ENCODE peak calls at places on chromosomes 5 and 9, in four cellular contexts. X, V, B and S are unnamed samples.

GRCh38 chr5:87115839-87116364 is 151.8 kb upstream of the RASA1 start:
- DNase-seq in X (no peak), V (no peak), B (no peak), S (no peak)

GRCh38 chr9:133711428-133712220 is 26.5 kb downstream of the SARDH start:
- DNase-seq in X (peak), V (no peak), B (no peak), S (peak)

GRCh38 chr9:81671880-81672280 is 17.5 kb downstream of the TLE1 start:
- DNase-seq in X (peak), V (no peak), B (no peak), S (no peak)

GRCh38 chr9:88498880-88499279 is 36.1 kb upstream of the NXNL2 start:
- DNase-seq in X (no peak), V (no peak), B (no peak), S (no peak)

GRCh38 chr9:136614372-136614922 is 48.3 kb upstream of the EGFL7 start:
- DNase-seq in X (no peak), V (peak), B (no peak), S (no peak)

GRCh38 chr9:14155237-14155636 is 158.7 kb downstream of the NFIB start:
- DNase-seq in X (no peak), V (no peak), B (no peak), S (no peak)

GRCh38 chr5:37886207-37886905 is 46.5 kb upstream of the GDNF start:
- DNase-seq in X (no peak), V (no peak), B (no peak), S (no peak)

GRCh38 chr9:138022121-138022741 is 144.6 kb downstream of the CACNA1B start:
- DNase-seq in X (peak), V (no peak), B (peak), S (peak)

GRCh38 chr5:67015577-67016290 is 180.9 kb downstream of the CD180 start:
- DNase-seq in X (no peak), V (no peak), B (no peak), S (no peak)

GRCh38 chr5:31049933-31050704 is 143.4 kb upstream of the CDH6 start:
- DNase-seq in X (no peak), V (no peak), B (no peak), S (no peak)

GRCh38 chr5:16550316-16550952 is 66.4 kb downstream of the RETREG1 start:
- DNase-seq in X (peak), V (no peak), B (peak), S (peak)

GRCh38 chr9:37324691-37325490 is 97.6 kb upstream of the GRHPR start:
- DNase-seq in X (no peak), V (no peak), B (no peak), S (no peak)

GRCh38 chr5:96885518-96886338 is 9.4 kb downstream of the ERAP2 start:
- DNase-seq in X (no peak), V (no peak), B (no peak), S (no peak)

GRCh38 chr5:173890195-173890951 is 2.2 kb downstream of the CPEB4 start:
- DNase-seq in X (peak), V (no peak), B (no peak), S (peak)

GRCh38 chr5:94776167-94776566 is 157.7 kb downstream of the SLF1 start:
- DNase-seq in X (no peak), V (no peak), B (no peak), S (no peak)

GRCh38 chr5:80921026-80921425 is 39.1 kb upstream of the RASGRF2 start:
- DNase-seq in X (no peak), V (no peak), B (no peak), S (peak)

GRCh38 chr9:88979791-88980190 is 11.5 kb upstream of the S1PR3 start:
- DNase-seq in X (no peak), V (no peak), B (no peak), S (no peak)

GRCh38 chr5:82793808-82794419 is 283.3 kb downstream of the TMEM167A start:
- DNase-seq in X (no peak), V (no peak), B (peak), S (peak)

GRCh38 chr9:73133921-73134407 is 17.7 kb upstream of the ANXA1 start:
- DNase-seq in X (no peak), V (no peak), B (no peak), S (peak)

GRCh38 chr5:34015120-34015807 is 7.4 kb upstream of the AMACR start:
- DNase-seq in X (no peak), V (no peak), B (no peak), S (no peak)

GRCh38 chr9:100087218-100087617 is 11.6 kb downstream of the ERP44 start:
- DNase-seq in X (no peak), V (no peak), B (no peak), S (no peak)

GRCh38 chr5:116037236-116037822 is 5.1 kb downstream of the ARL14EPL start:
- DNase-seq in X (no peak), V (no peak), B (peak), S (no peak)

GRCh38 chr5:142981475-142981874 is 211.3 kb downstream of the ARHGAP26 start:
- DNase-seq in X (no peak), V (no peak), B (no peak), S (no peak)

GRCh38 chr5:142984525-142984924 is 214.3 kb downstream of the ARHGAP26 start:
- DNase-seq in X (no peak), V (no peak), B (no peak), S (no peak)

GRCh38 chr5:142984016-142984415 is 213.8 kb downstream of the ARHGAP26 start:
- DNase-seq in X (no peak), V (no peak), B (no peak), S (no peak)

GRCh38 chr5:142982821-142983200 is 212.6 kb downstream of the ARHGAP26 start:
- DNase-seq in X (no peak), V (no peak), B (no peak), S (peak)

DNA sequence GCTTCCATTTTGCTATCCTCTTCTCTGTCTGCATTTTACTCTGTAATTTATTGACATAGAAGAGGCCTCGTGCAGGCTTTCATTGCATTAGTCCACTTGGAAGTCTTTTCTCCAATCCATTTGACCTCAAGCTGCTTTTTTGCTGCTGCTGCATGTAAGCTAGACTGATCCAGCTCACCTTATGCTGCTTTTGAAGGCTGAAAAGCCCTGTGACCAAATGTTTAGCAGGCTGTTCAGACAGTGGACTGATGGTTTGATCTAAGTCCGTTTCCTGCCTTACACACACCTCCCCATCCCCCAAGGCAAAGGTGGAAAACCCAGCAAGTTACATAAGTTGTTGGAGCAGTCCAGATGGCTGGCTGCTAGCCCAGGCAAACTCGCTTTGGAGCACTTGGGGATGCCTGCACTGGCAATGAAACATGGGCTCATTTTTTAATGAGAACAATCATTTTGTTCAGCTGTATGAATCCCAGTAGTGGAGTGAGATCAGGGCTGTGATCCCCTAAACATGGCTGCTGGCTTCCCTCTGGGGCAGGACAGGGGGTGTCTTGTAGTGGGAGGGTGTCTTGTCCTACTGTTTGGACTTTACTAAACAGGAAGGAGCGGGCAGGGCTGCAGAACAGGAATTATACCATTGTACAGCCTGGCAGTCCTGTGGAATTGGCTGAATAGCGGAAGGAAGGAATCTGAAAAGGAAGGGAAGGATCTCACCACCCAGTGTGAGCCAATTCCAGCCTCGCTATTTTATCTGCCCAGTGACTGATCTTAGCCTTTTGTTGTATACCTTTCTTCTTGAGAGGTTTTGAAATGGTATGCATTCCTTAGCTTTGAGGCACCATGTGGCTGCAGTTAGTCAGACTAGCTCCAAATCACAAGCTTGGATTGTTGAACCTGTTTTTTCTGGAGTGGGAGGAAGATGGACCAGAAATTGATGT is 212.0 kb downstream of the ARHGAP26 start:
- DNase-seq in X (peak), V (no peak), B (no peak), S (peak)
- TF ChIP-seq CTCF in X (no peak), V (no peak), B (no peak), S (no peak)

DNA sequence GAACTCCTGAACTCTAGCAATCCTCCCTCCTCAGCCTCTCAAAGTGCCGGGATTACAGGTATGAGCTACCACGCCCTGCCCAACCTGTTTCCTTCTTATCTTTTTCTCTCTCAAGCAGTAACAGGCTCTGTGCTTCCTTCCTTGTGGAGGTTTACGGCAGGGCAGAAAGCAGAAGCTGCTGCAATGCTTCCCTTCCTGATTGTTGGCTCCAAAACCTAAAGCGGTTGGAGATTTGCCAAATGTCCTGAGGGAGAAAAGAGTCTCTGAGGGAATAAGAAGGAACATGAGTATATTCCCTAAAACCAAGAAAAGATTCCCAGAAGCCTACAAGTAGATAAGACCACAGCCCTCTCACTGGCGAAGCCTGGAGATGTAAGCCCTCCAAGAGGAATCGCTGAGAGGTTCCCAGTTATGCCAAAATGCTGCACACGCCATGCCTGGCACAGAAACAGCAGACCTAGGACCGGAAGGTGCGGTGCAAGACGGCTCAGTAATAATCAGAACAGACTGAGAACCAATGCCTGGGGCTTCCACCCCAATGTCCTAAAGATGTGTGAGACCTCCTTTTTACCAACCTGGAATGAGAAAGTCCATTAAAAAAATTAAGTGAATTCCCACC is 73.2 kb downstream of the APTX start:
- DNase-seq in X (no peak), V (no peak), B (no peak), S (peak)
- TF ChIP-seq CTCF in X (no peak), V (no peak), B (no peak), S (no peak)

GRCh38 chr9:113275147-113276131 is at the start of the genes CDC26 and PRPF4:
- DNase-seq in X (peak), V (peak), B (peak), S (peak)
- TF ChIP-seq CTCF in X (no peak), V (no peak), B (no peak), S (no peak)

GRCh38 chr9:22097712-22098111 is 88.6 kb upstream of the CDKN2B start:
- DNase-seq in X (no peak), V (peak), B (no peak), S (no peak)
- TF ChIP-seq CTCF in X (no peak), V (no peak), B (no peak), S (no peak)

DNA sequence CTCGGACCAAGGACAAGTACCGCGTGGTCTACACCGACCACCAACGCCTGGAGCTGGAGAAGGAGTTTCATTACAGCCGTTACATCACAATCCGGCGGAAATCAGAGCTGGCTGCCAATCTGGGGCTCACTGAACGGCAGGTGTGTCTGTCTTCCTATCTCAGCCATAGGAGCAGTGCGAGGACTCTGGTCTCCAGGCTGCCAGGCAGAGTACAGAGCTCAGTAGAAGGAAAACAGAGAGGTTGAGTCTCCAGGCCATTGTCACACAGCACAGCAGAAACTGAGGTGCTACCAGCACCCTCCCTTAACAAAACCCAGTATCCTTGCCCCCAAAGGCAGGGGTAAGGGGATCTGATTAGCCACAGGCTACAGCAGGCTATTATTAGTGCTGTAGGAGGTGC is 7.1 kb upstream of the SLC6A7 start:
- DNase-seq in X (no peak), V (no peak), B (no peak), S (no peak)
- TF ChIP-seq CTCF in X (no peak), V (no peak), B (no peak), S (no peak)

GRCh38 chr5:140564196-140565023 is at the start of the genes APBB3 and SLC35A4:
- DNase-seq in X (peak), V (peak), B (peak), S (peak)
- TF ChIP-seq CTCF in X (no peak), V (no peak), B (no peak), S (no peak)

DNA sequence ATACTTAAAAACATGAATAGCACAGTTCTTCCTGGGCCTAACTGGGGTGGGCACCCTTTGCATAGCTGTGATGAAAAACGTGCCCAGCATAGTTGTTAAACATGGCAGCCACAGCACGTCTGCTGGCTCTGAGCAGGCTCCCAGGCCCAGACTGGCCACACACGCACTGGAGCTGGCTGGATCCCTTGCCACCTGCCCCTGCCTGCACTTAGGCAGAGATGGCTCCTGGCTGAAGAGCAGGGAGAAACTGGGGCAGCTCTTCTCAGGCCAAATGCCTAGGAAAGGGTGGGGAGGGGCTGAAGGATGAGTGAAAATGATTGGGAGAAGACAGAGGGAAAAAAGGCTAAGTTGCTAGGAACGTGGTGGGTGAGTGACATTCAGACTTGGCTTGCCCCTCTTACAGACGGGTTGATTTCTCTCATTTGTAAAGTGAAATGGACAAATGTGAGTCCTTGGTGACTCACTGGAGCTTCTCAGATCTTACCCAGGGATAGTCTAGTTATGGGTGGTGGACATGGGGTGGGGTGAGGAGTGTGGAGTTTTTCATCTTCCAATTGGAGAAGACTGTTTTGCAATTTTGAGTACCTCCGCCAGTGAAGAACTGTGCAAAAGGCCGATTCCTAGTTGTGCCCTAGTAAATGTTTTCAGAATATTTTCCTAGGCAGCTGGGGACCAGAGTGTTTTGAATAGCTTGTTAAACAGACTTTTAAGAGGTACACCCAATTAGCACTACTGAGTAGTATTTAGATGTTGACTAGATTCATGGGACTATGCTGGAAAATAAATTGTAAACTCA is 42.4 kb downstream of the TRIO start:
- DNase-seq in X (no peak), V (no peak), B (no peak), S (no peak)
- TF ChIP-seq CTCF in X (no peak), V (no peak), B (no peak), S (no peak)

GRCh38 chr9:132234501-132235045 is 72.7 kb downstream of the NTNG2 start:
- DNase-seq in X (no peak), V (no peak), B (no peak), S (no peak)

GRCh38 chr9:132237481-132237880 is 75.6 kb downstream of the NTNG2 start:
- DNase-seq in X (no peak), V (no peak), B (no peak), S (no peak)

GRCh38 chr9:132235125-132235524 is 73.3 kb downstream of the NTNG2 start:
- DNase-seq in X (no peak), V (no peak), B (no peak), S (no peak)

GRCh38 chr9:132236662-132237311 is 74.9 kb downstream of the NTNG2 start:
- DNase-seq in X (no peak), V (no peak), B (no peak), S (no peak)

GRCh38 chr9:132235894-132236661 is 74.2 kb downstream of the NTNG2 start:
- DNase-seq in X (peak), V (no peak), B (peak), S (peak)
- TF ChIP-seq CTCF in X (peak), V (peak), B (peak), S (peak)